ENCODE peak calls at places on chromosomes 3 and 15, in four cellular contexts. P, E, W and A are unnamed samples.

GRCh38 chr15:49832421-49832980 is 211.7 kb downstream of the DTWD1 start:
- DNase-seq in P (no peak), W (no peak), E (no peak), A (no peak)

GRCh38 chr15:71823801-71824200 is 13.4 kb downstream of the NR2E3 start:
- DNase-seq in W (no peak), E (no peak), P (no peak), A (no peak)

GRCh38 chr3:43379343-43379742 is 93.0 kb downstream of the SNRK start:
- DNase-seq in E (no peak), P (no peak), W (no peak), A (no peak)

GRCh38 chr15:101250331-101250730 is 1.5 kb downstream of the CHSY1 start:
- DNase-seq in W (peak; percentile 70), E (no peak), P (no peak), A (no peak)

GRCh38 chr3:51734572-51734907 is 27.7 kb downstream of the GRM2 start:
- DNase-seq in E (no peak), W (no peak), P (no peak), A (no peak)

GRCh38 chr3:37124431-37124830 is 50.0 kb downstream of the LRRFIP2 start:
- DNase-seq in W (no peak), E (no peak), P (no peak), A (no peak)

GRCh38 chr15:96851613-96852012 is 521.1 kb downstream of the NR2F2 start:
- DNase-seq in E (no peak), P (no peak), W (peak; percentile 13), A (no peak)

GRCh38 chr3:96466441-96466840 is 348.0 kb upstream of the EPHA6 start:
- DNase-seq in E (no peak), P (no peak), W (no peak), A (no peak)

GRCh38 chr3:191499307-191500125 is 38.6 kb downstream of the PYDC2 start:
- DNase-seq in P (no peak), E (peak; percentile 23), W (peak; percentile 65), A (peak; percentile 42)

GRCh38 chr15:90227336-90227735 is 6.4 kb downstream of the CIB1 start:
- DNase-seq in P (no peak), W (no peak), E (no peak), A (no peak)

GRCh38 chr3:38454884-38455638 is 1.4 kb downstream of the ACVR2B start:
- DNase-seq in W (peak; percentile 62), E (peak; percentile 83), P (no peak), A (peak; percentile 80)

GRCh38 chr3:145639207-145639606 is 521.8 kb downstream of the PLOD2 start:
- DNase-seq in E (no peak), P (no peak), W (no peak), A (no peak)

GRCh38 chr3:60079076-60079475 is 1029.3 kb upstream of the CFAP20DC start:
- DNase-seq in W (no peak), E (no peak), P (no peak), A (no peak)

GRCh38 chr15:29656636-29657475 is 165.4 kb downstream of the TJP1 start:
- DNase-seq in W (no peak), E (no peak), P (no peak), A (no peak)

GRCh38 chr3:190016966-190017365 is 103.7 kb downstream of the P3H2 start:
- DNase-seq in P (no peak), W (no peak), E (no peak), A (no peak)

GRCh38 chr15:57994468-57995154 is 70.9 kb downstream of the ALDH1A2 start:
- DNase-seq in E (no peak), P (no peak), W (no peak), A (no peak)

GRCh38 chr15:67850336-67850735 is 10.5 kb upstream of the RNU6-1 start:
- DNase-seq in W (no peak), E (no peak), P (no peak), A (no peak)

GRCh38 chr3:181773921-181774320 is 62.2 kb downstream of the SOX2 start:
- DNase-seq in P (no peak), W (no peak), E (no peak), A (no peak)

GRCh38 chr3:115323380-115323779 is 176.3 kb upstream of the ZBTB20 start:
- DNase-seq in P (no peak), W (no peak), E (no peak), A (no peak)

GRCh38 chr3:78497025-78497424 is 1270.8 kb downstream of the ROBO1 start:
- DNase-seq in W (no peak), E (no peak), P (no peak), A (no peak)

GRCh38 chr3:78495326-78495725 is 1272.5 kb downstream of the ROBO1 start:
- DNase-seq in P (no peak), E (no peak), W (no peak), A (no peak)

GRCh38 chr3:78496458-78496857 is 1271.3 kb downstream of the ROBO1 start:
- DNase-seq in E (no peak), W (no peak), P (no peak), A (no peak)

GRCh38 chr3:78494831-78495230 is 1273.0 kb downstream of the ROBO1 start:
- DNase-seq in P (no peak), W (no peak), E (no peak), A (no peak)

GRCh38 chr3:78497692-78498091 is 1270.1 kb downstream of the ROBO1 start:
- DNase-seq in W (no peak), E (no peak), P (no peak), A (no peak)
- TF ChIP-seq CTCF in W (no peak), E (no peak), P (no peak), A (no peak)

GRCh38 chr3:13045904-13046568 is 27.2 kb downstream of the IQSEC1 start:
- DNase-seq in E (no peak), P (peak; percentile 76), W (no peak), A (no peak)
- H3K4me1 ChIP-seq in E (peaks cover 5% of the 10 kb centered on the region), P (peaks cover 34% of the 10 kb centered on the region), W (no peaks in the 10 kb centered on the region), A (peaks cover 20% of the 10 kb centered on the region)

DNA sequence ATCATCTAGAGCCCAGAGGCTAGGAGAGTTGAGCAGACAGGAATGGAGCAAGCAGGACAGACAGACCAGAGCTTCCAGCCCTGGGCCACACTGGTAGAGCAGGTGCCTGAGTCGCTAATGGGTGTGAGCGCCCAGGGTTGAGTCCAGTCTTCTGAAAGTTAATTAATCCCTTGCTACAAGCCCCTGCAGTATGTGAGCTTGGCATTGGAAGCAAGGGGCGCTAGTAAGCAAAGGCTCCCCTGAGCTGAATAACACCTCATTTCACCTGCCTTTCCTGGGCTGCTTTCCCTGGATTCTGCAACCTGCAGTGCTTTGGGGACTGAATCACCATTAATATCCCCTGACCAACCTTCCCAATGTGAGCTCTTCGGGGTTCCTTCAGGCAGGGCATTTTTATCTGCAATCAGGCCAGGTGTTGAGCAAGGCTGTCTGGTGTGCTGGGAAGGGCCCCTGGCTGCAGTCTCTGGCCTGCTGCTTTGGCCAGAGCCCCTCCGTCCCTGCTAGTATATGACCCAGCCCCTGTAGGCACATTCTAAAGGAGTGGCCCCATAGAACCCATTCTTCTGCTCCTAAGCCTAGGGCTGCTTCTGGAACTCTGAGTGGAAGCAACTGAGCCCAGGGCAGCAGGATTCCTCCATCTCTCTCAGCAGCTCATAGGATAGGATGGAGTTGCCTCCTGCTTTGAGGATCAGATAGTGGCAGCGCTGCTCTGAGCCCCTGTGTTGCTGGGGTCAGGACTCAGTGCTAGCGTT is 45.1 kb upstream of the EPHB1 start:
- DNase-seq in P (no peak), W (no peak), E (no peak), A (no peak)
- TF ChIP-seq CTCF in P (no peak), W (no peak), E (no peak), A (no peak)

GRCh38 chr3:14879161-14879888 is 60.6 kb downstream of the FGD5 start:
- DNase-seq in W (no peak), E (no peak), P (no peak), A (peak; percentile 39)
- H3K4me1 ChIP-seq in W (no peaks in the 10 kb centered on the region), E (peaks cover 10% of the 10 kb centered on the region), P (no peaks in the 10 kb centered on the region), A (peaks cover 63% of the 10 kb centered on the region)